ENCODE peak calls at places on chromosomes 6 and 20, in eight cellular contexts. R is right cardiac atrium, J is WTC11, K is SK-N-SH treated with all-trans-retinoic acid at 6 μM for 48 hours, N is upper lobe of right lung, W is mucosa of descending colon, T is lower lobe of right lung, I is T-cell. B is an unnamed sample.
A peak's percentile ranks its signal among the peaks of the same experiment; 100 is the strongest.

GRCh38 chr20:1718604-1719384 is 61.2 kb upstream of the SIRPG start:
- ATAC-seq in R (no peak), J (no peak), K (no peak), N (no peak), W (no peak), T (no peak), I (no peak), B (no peak)

GRCh38 chr6:88680654-88681053 is 282.8 kb downstream of the RNGTT start:
- ATAC-seq in R (no peak), J (no peak), K (no peak), N (no peak), W (no peak), T (no peak), I (no peak), B (no peak)

GRCh38 chr6:93886416-93886815 is 467.1 kb upstream of the EPHA7 start:
- ATAC-seq in R (no peak), J (no peak), K (no peak), N (no peak), W (no peak), T (no peak), I (no peak), B (no peak)

GRCh38 chr20:59135093-59135492 is 28.5 kb upstream of the ZNF831 start:
- ATAC-seq in R (no peak), J (no peak), K (no peak), N (no peak), W (no peak), T (no peak), I (no peak), B (no peak)

GRCh38 chr20:48332555-48332954 is 495.2 kb downstream of the PREX1 start:
- ATAC-seq in R (no peak), J (no peak), K (peak; percentile 38), N (no peak), W (no peak), T (no peak), I (no peak), B (no peak)

GRCh38 chr6:131547524-131547923 is 25.5 kb upstream of the ARG1 start:
- ATAC-seq in R (no peak), J (no peak), K (no peak), N (no peak), W (no peak), T (no peak), I (no peak), B (no peak)

GRCh38 chr6:50889912-50890311 is 71.2 kb downstream of the TFAP2B start:
- ATAC-seq in R (no peak), J (peak; percentile 57), K (no peak), N (no peak), W (no peak), T (no peak), I (no peak), B (no peak)

GRCh38 chr6:7086488-7086887 is 21.3 kb upstream of the RREB1 start:
- ATAC-seq in R (peak; percentile 90), J (peak; percentile 11), K (peak; percentile 49), N (peak; percentile 92), W (peak; percentile 26), T (peak; percentile 88), I (peak; percentile 80), B (peak; percentile 67)

GRCh38 chr20:35468671-35469334 is 13.4 kb downstream of the CEP250 start:
- ATAC-seq in R (no peak), J (no peak), K (no peak), N (no peak), W (no peak), T (no peak), I (no peak), B (no peak)

GRCh38 chr20:44582321-44583025 is at the start of gene PKIG:
- ATAC-seq in R (peak; percentile 94), J (no peak), K (peak; percentile 80), N (peak; percentile 81), W (peak; percentile 31), T (peak; percentile 64), I (no peak), B (no peak)

GRCh38 chr6:17863971-17864754 is 123.3 kb downstream of the KIF13A start:
- ATAC-seq in R (peak; percentile 15), J (no peak), K (peak; percentile 43), N (no peak), W (peak; percentile 80), T (no peak), I (no peak), B (no peak)

GRCh38 chr20:41142914-41143313 is 5.6 kb downstream of the PLCG1 start:
- ATAC-seq in R (no peak), J (no peak), K (no peak), N (peak; percentile 1), W (peak; percentile 31), T (no peak), I (peak; percentile 66), B (peak; percentile 50)

GRCh38 chr6:18725449-18725848 is 338.3 kb downstream of the RNF144B start:
- ATAC-seq in R (no peak), J (no peak), K (no peak), N (no peak), W (no peak), T (no peak), I (no peak), B (no peak)

GRCh38 chr6:9461161-9461560 is 953.7 kb downstream of the TFAP2A start:
- ATAC-seq in R (no peak), J (no peak), K (no peak), N (no peak), W (no peak), T (no peak), I (no peak), B (no peak)

GRCh38 chr6:72950114-72950860 is 275.0 kb downstream of the KHDC1L start:
- ATAC-seq in R (no peak), J (no peak), K (peak; percentile 50), N (peak; percentile 26), W (no peak), T (no peak), I (no peak), B (no peak)